ENCODE peak calls at places on chromosomes 7 and 10, in four cellular contexts. C is left ventricle myocardium inferior, A is sigmoid colon, B is neuronal stem cell. S is an unnamed sample.

GRCh38 chr10:79555354-79555753 is 4.9 kb downstream of the SFTPA2 start:
- DNase-seq in C (no peak), A (no peak), B (no peak), S (no peak)

GRCh38 chr7:113285411-113285810 is 167.1 kb upstream of the SMIM30 start:
- DNase-seq in C (no peak), B (no peak), A (no peak), S (no peak)

GRCh38 chr7:50353894-50354595 is 49.5 kb downstream of the IKZF1 start:
- DNase-seq in B (no peak), A (no peak), C (no peak), S (no peak)

GRCh38 chr7:113392421-113392820 is 274.1 kb upstream of the SMIM30 start:
- DNase-seq in B (no peak), A (no peak), C (no peak), S (no peak)

GRCh38 chr10:17981766-17982380 is 30.2 kb downstream of the SLC39A12 start:
- DNase-seq in C (no peak), A (no peak), B (no peak), S (no peak)

GRCh38 chr7:126698446-126698845 is 554.3 kb downstream of the GRM8 start:
- DNase-seq in B (no peak), A (no peak), C (no peak), S (no peak)

GRCh38 chr10:132460071-132460470 is 63.1 kb downstream of the PWWP2B start:
- DNase-seq in A (no peak), B (no peak), C (no peak), S (no peak)

GRCh38 chr7:110557136-110557535 is 533.8 kb upstream of the LRRN3 start:
- DNase-seq in B (no peak), C (no peak), A (no peak), S (no peak)

GRCh38 chr10:75136346-75136745 is 24.9 kb downstream of the SAMD8 start:
- DNase-seq in C (no peak), B (no peak), A (no peak), S (no peak)

GRCh38 chr10:49737474-49738201 is 24.5 kb downstream of the OGDHL start:
- DNase-seq in A (no peak), C (no peak), B (no peak), S (no peak)

GRCh38 chr10:112279482-112279881 is 3.7 kb upstream of the TECTB start:
- DNase-seq in C (no peak), B (no peak), A (no peak), S (no peak)

GRCh38 chr10:114370993-114371392 is 33.3 kb downstream of the AFAP1L2 start:
- DNase-seq in A (no peak), C (no peak), B (no peak), S (no peak)

GRCh38 chr10:131947631-131948347 is 33.9 kb downstream of the BNIP3 start:
- DNase-seq in C (no peak), B (no peak), A (no peak), S (no peak)

GRCh38 chr10:11180228-11180627 is 162.6 kb downstream of the CELF2 start:
- DNase-seq in B (no peak), C (no peak), A (no peak), S (no peak)
- H3K4me1 ChIP-seq in B (peaks cover 4% of the 10 kb centered on the region), C (peaks cover 88% of the 10 kb centered on the region), A (peaks cover 21% of the 10 kb centered on the region), S (peaks cover 13% of the 10 kb centered on the region)

GRCh38 chr7:137953692-137954470 is 48.0 kb downstream of the CREB3L2 start:
- DNase-seq in C (no peak), B (no peak), A (no peak), S (no peak)
- H3K27ac ChIP-seq in C (no peak overlapping the region), B (no peak overlapping the region), A (peak overlapping the region; percentile 91), S (no peak overlapping the region)

GRCh38 chr10:127992376-127992775 is 85.5 kb downstream of the PTPRE start:
- DNase-seq in B (no peak), C (no peak), A (peak; percentile 27), S (no peak)

GRCh38 chr10:127993281-127993680 is 86.4 kb downstream of the PTPRE start:
- DNase-seq in B (no peak), A (peak; percentile 50), C (no peak), S (no peak)

GRCh38 chr10:127991543-127992255 is 84.8 kb downstream of the PTPRE start:
- DNase-seq in B (no peak), A (peak; percentile 72), C (no peak), S (no peak)

GRCh38 chr10:127989481-127989964 is 82.6 kb downstream of the PTPRE start:
- DNase-seq in C (no peak), A (peak; percentile 61), B (no peak), S (no peak)

DNA sequence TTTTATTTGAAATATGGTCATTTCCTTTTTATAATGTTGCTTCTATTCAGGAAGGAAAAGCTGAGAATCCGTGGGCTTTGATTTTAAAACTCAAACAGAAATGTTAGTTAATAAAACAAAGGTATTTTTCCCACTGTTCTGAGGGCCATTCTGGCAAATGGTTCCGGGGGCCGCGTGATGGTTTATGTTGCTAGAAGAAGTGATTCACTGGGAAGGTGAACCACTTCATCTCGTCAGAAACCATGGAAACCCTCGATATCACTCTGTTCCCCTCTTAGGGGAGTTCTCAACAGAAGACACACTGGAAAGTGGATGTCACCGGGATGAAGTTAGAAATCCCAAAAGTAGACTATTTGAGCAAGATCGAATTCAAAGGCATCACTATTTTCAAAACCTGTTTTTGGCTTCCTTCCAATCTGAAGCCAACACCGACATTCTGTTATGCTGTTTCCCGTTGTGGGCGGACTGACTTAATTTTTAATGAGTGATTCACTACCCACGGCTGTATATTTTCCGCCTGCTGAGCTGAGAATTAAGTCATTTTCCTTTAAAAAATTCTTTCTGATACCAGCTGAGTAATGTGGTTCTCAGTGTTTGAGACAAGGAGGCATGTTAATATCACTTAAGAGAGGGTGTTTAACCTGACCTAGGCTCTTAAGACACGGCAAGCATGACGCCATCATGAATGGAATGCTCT is 84.1 kb downstream of the PTPRE start:
- DNase-seq in A (peak; percentile 64), C (no peak), B (no peak), S (no peak)
- H3K4me3 ChIP-seq in A (no peak overlapping the region), C (peak overlapping the region; percentile 0), B (no peak overlapping the region), S (no peak overlapping the region)

DNA sequence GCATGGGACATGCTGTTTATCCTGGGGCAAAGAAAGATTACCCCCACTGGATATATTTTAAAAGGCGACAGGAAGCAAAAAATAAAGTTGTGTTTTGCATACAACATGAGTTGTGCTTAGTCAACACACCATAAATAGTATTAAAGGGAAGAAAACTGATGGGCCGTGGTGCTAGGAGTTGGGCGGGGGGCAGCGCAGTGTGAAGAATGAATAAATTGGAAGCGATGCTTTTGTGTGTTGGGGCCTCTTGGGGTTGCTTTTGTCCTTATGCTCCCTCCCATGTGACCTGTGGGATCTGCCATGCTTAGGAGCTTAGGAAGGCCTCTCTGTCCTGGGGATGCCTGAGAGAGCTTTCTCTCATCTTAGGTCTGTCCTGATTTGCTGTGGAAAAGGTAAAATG is 35.0 kb upstream of the AGR3 start:
- DNase-seq in B (no peak), A (no peak), C (no peak), S (no peak)
- H3K4me1 ChIP-seq in B (peaks cover 12% of the 10 kb centered on the region), A (peaks cover 11% of the 10 kb centered on the region), C (no peaks in the 10 kb centered on the region), S (no peaks in the 10 kb centered on the region)

GRCh38 chr10:5888352-5888751 is 1.3 kb downstream of the ANKRD16 start:
- DNase-seq in C (no peak), B (no peak), A (no peak), S (no peak)
- H3K27ac ChIP-seq in C (peak overlapping the region; percentile 93), B (no peak overlapping the region), A (peak overlapping the region; percentile 80), S (no peak overlapping the region)

GRCh38 chr7:130492519-130493274 is 812 bp downstream of the MEST start:
- DNase-seq in A (no peak), C (no peak), B (no peak), S (peak; percentile 50)
- H3K4me3 ChIP-seq in A (peak overlapping the region; percentile 17), C (peak overlapping the region; percentile 63), B (peak overlapping the region; percentile 97), S (peak overlapping the region; percentile 57)

DNA sequence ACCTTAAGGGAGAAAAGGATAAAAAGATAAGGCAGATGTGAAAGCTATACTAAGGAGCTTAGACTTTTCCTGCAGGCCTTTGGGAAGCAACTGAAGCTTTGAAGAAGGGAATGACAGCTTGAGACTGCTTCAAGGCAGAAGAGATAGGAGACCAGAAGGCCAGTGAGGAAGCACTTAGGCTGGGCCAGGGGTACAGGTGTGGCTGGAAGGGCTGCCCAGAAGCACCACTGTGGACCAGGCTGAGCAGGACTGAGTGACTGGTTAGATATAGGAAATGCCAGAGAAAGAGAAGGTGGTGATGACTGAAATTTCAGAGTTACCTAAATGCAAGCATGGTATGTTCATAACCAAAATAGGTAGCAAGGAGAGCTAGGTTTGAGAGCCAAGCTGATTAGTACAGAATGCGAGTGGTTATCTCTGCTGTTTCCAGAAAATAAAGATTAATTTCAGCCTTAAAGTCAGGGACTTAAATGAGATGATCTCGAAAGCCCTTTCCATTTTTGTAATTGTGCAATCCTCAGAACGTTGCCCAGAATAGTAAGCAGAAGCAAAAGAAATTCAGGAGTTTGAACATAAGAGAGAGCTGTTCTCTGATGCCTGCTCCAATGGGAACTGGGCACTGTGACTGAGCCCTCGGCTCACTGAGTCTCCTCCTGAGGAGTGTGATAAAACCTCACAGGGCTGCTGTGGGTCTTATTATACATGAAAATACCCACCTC is 54.9 kb downstream of the MET start:
- DNase-seq in B (no peak), C (no peak), A (no peak), S (no peak)
- H3K4me1 ChIP-seq in B (no peaks in the 10 kb centered on the region), C (peaks cover 18% of the 10 kb centered on the region), A (no peaks in the 10 kb centered on the region), S (no peaks in the 10 kb centered on the region)

DNA sequence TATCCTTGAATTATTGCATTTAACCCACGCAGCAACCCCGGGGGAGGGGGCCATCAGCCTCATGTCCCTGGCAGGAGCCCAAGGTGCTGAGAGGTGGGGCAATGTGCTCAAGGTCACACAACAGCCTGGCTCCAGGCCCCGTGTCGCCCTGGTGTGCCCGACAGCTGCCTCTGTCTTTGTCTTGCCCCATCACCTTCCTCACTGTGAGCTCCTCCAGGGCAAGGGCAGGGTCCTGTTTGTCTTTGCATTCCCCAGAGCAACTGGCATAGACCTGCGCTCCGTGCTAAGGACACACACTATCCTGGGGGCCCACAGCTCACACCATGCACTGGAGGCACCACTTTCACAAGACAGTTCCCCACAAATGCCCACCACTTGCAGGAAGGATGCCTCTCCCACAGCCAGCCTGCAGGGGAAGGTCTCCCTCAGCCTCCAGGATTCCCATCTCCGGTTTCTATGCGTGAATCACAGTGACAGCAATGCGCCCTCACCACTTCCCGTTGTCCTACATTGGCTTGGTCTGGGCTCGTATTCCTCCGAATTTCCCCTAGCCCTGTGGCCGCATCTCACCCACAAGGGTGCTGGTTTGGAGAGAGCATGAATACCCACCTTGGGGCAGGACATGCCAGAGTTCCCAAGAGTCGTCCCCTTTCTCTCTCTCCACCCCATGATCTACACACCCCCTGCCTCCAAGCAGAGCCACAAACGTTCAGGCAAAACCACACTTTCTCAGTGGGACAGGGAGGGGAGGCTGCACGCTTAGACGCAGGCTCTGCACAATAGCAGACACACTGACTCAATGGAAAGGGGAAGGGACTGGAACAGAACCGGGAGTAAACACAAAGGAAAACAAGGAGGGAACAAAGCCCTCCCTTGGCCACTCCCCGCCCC is 10.3 kb downstream of the ITPRIP start:
- DNase-seq in B (no peak), C (no peak), A (peak; percentile 81), S (peak; percentile 74)
- H3K27ac ChIP-seq in B (no peak overlapping the region), C (peak overlapping the region; percentile 99), A (peak overlapping the region; percentile 99), S (peak overlapping the region; percentile 98)